ENCODE peak calls at places on chromosomes 5 and 9, in six cellular contexts. One of them, this sample, is unnamed.

GRCh38 chr9:71895122-71895521 is 15.9 kb downstream of the ABHD17B start:
- DNase-seq in GM12878: no peak
- DNase-seq in A549: no peak
- DNase-seq in IMR-90: peak
- DNase-seq in HepG2: no peak
- DNase-seq in HEK293T: no peak
- DNase-seq in this sample: no peak

GRCh38 chr9:133953976-133954709 is 38.0 kb downstream of the VAV2 start:
- DNase-seq in HepG2: no peak
- DNase-seq in GM12878: peak
- DNase-seq in HEK293T: no peak
- DNase-seq in IMR-90: no peak
- DNase-seq in A549: no peak
- DNase-seq in this sample: no peak

GRCh38 chr5:87233122-87233521 is 34.6 kb upstream of the RASA1 start:
- DNase-seq in IMR-90: no peak
- DNase-seq in HEK293T: no peak
- DNase-seq in A549: no peak
- DNase-seq in HepG2: no peak
- DNase-seq in GM12878: no peak
- DNase-seq in this sample: no peak

GRCh38 chr5:141040093-141040762 is 10.9 kb upstream of the PCDHB1 start:
- DNase-seq in HEK293T: peak
- DNase-seq in GM12878: no peak
- DNase-seq in IMR-90: no peak
- DNase-seq in HepG2: no peak
- DNase-seq in A549: peak
- DNase-seq in this sample: no peak

GRCh38 chr5:146051678-146052077 is 53.7 kb downstream of the PLAC8L1 start:
- DNase-seq in IMR-90: peak
- DNase-seq in HepG2: no peak
- DNase-seq in A549: no peak
- DNase-seq in HEK293T: no peak
- DNase-seq in GM12878: no peak
- DNase-seq in this sample: no peak

GRCh38 chr9:108643756-108644510 is 211.9 kb downstream of the ACTL7B start:
- DNase-seq in HEK293T: no peak
- DNase-seq in IMR-90: no peak
- DNase-seq in HepG2: no peak
- DNase-seq in GM12878: no peak
- DNase-seq in A549: no peak
- DNase-seq in this sample: no peak

GRCh38 chr9:119477197-119477596 is 108.0 kb upstream of the BRINP1 start:
- DNase-seq in IMR-90: no peak
- DNase-seq in HEK293T: no peak
- DNase-seq in HepG2: no peak
- DNase-seq in GM12878: no peak
- DNase-seq in A549: no peak
- DNase-seq in this sample: no peak

GRCh38 chr9:129102791-129103594 is 7.6 kb downstream of the CRAT start:
- DNase-seq in IMR-90: peak
- DNase-seq in GM12878: no peak
- DNase-seq in HEK293T: peak
- DNase-seq in HepG2: peak
- DNase-seq in A549: peak
- DNase-seq in this sample: peak

GRCh38 chr5:104186100-104186499 is 623.5 kb upstream of the NUDT12 start:
- DNase-seq in A549: no peak
- DNase-seq in GM12878: no peak
- DNase-seq in HEK293T: no peak
- DNase-seq in HepG2: no peak
- DNase-seq in IMR-90: no peak
- DNase-seq in this sample: no peak

GRCh38 chr9:129357773-129358250 is 179.8 kb upstream of the IER5L start:
- DNase-seq in GM12878: no peak
- DNase-seq in A549: no peak
- DNase-seq in HEK293T: no peak
- DNase-seq in IMR-90: no peak
- DNase-seq in HepG2: no peak
- DNase-seq in this sample: no peak

GRCh38 chr9:68496356-68496755 is 44.3 kb downstream of the TMEM252 start:
- DNase-seq in HepG2: no peak
- DNase-seq in HEK293T: no peak
- DNase-seq in IMR-90: peak
- DNase-seq in GM12878: no peak
- DNase-seq in A549: no peak
- DNase-seq in this sample: no peak

GRCh38 chr9:96222132-96222531 is 79.8 kb downstream of the HSD17B3 start:
- DNase-seq in HepG2: no peak
- DNase-seq in HEK293T: peak
- DNase-seq in IMR-90: no peak
- DNase-seq in GM12878: no peak
- DNase-seq in A549: no peak
- DNase-seq in this sample: peak

GRCh38 chr9:94928696-94929372 is 202.3 kb downstream of the AOPEP start:
- DNase-seq in A549: no peak
- DNase-seq in HepG2: peak
- DNase-seq in IMR-90: peak
- DNase-seq in GM12878: no peak
- DNase-seq in HEK293T: no peak
- DNase-seq in this sample: peak

GRCh38 chr5:8470489-8470888 is 601.5 kb downstream of the MTRR start:
- DNase-seq in A549: no peak
- DNase-seq in GM12878: no peak
- DNase-seq in HepG2: no peak
- DNase-seq in HEK293T: no peak
- DNase-seq in IMR-90: no peak
- DNase-seq in this sample: no peak

GRCh38 chr9:15764131-15764530 is 211.3 kb downstream of the CCDC171 start:
- DNase-seq in GM12878: no peak
- DNase-seq in A549: no peak
- DNase-seq in HepG2: no peak
- DNase-seq in IMR-90: no peak
- DNase-seq in HEK293T: no peak
- DNase-seq in this sample: no peak

GRCh38 chr9:87867391-87867790 is 15.3 kb upstream of the SPATA31E1 start:
- DNase-seq in IMR-90: no peak
- DNase-seq in HepG2: no peak
- DNase-seq in GM12878: no peak
- DNase-seq in A549: no peak
- DNase-seq in HEK293T: no peak
- DNase-seq in this sample: no peak

GRCh38 chr9:87868175-87868574 is 14.5 kb upstream of the SPATA31E1 start:
- DNase-seq in A549: no peak
- DNase-seq in IMR-90: no peak
- DNase-seq in HepG2: no peak
- DNase-seq in HEK293T: no peak
- DNase-seq in GM12878: no peak
- DNase-seq in this sample: no peak

GRCh38 chr9:87864915-87865314 is 17.8 kb upstream of the SPATA31E1 start:
- DNase-seq in A549: no peak
- DNase-seq in GM12878: no peak
- DNase-seq in HEK293T: no peak
- DNase-seq in IMR-90: no peak
- DNase-seq in HepG2: no peak
- DNase-seq in this sample: no peak

GRCh38 chr9:87863882-87864465 is 18.7 kb upstream of the SPATA31E1 start:
- DNase-seq in HepG2: no peak
- DNase-seq in HEK293T: no peak
- DNase-seq in A549: no peak
- DNase-seq in IMR-90: no peak
- DNase-seq in GM12878: no peak
- DNase-seq in this sample: no peak

GRCh38 chr9:87865626-87866025 is 17.1 kb upstream of the SPATA31E1 start:
- DNase-seq in IMR-90: peak
- DNase-seq in A549: peak
- DNase-seq in GM12878: no peak
- DNase-seq in HepG2: no peak
- DNase-seq in HEK293T: no peak
- DNase-seq in this sample: no peak
- TF ChIP-seq BHLHE40 in IMR-90: no peak
- TF ChIP-seq BHLHE40 in A549: no peak
- TF ChIP-seq BHLHE40 in GM12878: no peak
- TF ChIP-seq BHLHE40 in HepG2: no peak
- TF ChIP-seq BHLHE40 in HEK293T: no peak
- TF ChIP-seq BHLHE40 in this sample: no peak

GRCh38 chr5:149674686-149675085 is 55.4 kb upstream of the PPARGC1B start:
- DNase-seq in A549: no peak
- DNase-seq in HEK293T: no peak
- DNase-seq in IMR-90: no peak
- DNase-seq in GM12878: no peak
- DNase-seq in HepG2: no peak
- DNase-seq in this sample: no peak

GRCh38 chr5:149677721-149678120 is 52.4 kb upstream of the PPARGC1B start:
- DNase-seq in IMR-90: no peak
- DNase-seq in GM12878: peak
- DNase-seq in HepG2: no peak
- DNase-seq in A549: no peak
- DNase-seq in HEK293T: no peak
- DNase-seq in this sample: no peak

GRCh38 chr5:149671544-149671943 is 58.6 kb upstream of the PPARGC1B start:
- DNase-seq in HepG2: no peak
- DNase-seq in GM12878: no peak
- DNase-seq in HEK293T: no peak
- DNase-seq in IMR-90: no peak
- DNase-seq in A549: no peak
- DNase-seq in this sample: no peak

GRCh38 chr5:149672701-149673455 is 57.2 kb upstream of the PPARGC1B start:
- DNase-seq in HEK293T: no peak
- DNase-seq in A549: no peak
- DNase-seq in HepG2: no peak
- DNase-seq in IMR-90: no peak
- DNase-seq in GM12878: no peak
- DNase-seq in this sample: no peak

DNA sequence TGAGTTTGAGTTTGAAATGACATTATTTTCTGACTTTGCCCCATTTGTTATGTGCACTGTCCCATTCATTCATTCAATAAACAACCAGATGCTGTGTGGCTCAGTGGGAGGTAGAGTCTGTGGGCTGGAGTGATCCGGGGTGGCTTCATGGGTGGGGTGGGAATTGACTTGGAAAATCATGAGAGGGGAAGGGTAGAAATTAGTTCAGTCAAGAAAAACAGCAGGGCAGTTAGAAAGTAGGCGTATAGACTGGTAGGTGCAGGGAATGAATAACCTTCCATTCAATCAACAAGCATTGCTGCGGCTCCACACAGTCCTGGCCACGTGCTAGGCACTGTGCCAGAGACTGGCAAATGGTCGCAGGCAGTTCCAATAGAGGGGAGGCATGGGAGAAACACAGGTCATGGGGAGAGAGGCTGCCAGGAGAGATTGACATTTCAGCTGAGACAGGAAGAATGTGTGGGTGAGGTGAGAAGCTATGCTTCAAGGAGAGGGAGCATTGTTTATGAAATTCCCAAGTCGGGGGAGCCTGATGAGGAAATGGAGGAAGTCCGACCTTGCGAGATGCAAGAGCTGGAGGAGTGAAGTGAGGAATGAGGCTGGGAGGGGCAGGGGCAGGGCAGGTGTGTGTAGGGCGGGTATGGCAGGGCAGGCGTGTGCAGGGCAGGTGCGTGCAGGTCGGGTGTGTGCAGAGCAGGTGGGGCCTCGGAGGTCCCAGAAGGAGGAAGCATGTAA is 54.5 kb upstream of the PPARGC1B start:
- DNase-seq in IMR-90: no peak
- DNase-seq in HepG2: no peak
- DNase-seq in GM12878: no peak
- DNase-seq in HEK293T: no peak
- DNase-seq in A549: no peak
- DNase-seq in this sample: no peak
- TF ChIP-seq BHLHE40 in IMR-90: no peak
- TF ChIP-seq BHLHE40 in HepG2: no peak
- TF ChIP-seq BHLHE40 in GM12878: no peak
- TF ChIP-seq BHLHE40 in HEK293T: no peak
- TF ChIP-seq BHLHE40 in A549: no peak
- TF ChIP-seq BHLHE40 in this sample: no peak

GRCh38 chr5:39430461-39430860 is 5.7 kb upstream of the DAB2 start:
- DNase-seq in IMR-90: no peak
- DNase-seq in GM12878: no peak
- DNase-seq in HEK293T: no peak
- DNase-seq in HepG2: no peak
- DNase-seq in A549: no peak
- DNase-seq in this sample: no peak

GRCh38 chr5:39427225-39427624 is 2.4 kb upstream of the DAB2 start:
- DNase-seq in A549: no peak
- DNase-seq in HEK293T: no peak
- DNase-seq in GM12878: no peak
- DNase-seq in HepG2: no peak
- DNase-seq in IMR-90: peak
- DNase-seq in this sample: no peak

GRCh38 chr5:39426136-39426535 is 1.4 kb upstream of the DAB2 start:
- DNase-seq in HepG2: no peak
- DNase-seq in HEK293T: no peak
- DNase-seq in GM12878: no peak
- DNase-seq in IMR-90: no peak
- DNase-seq in A549: no peak
- DNase-seq in this sample: no peak

GRCh38 chr5:39427633-39428032 is 2.9 kb upstream of the DAB2 start:
- DNase-seq in A549: no peak
- DNase-seq in HepG2: peak
- DNase-seq in HEK293T: no peak
- DNase-seq in GM12878: no peak
- DNase-seq in IMR-90: no peak
- DNase-seq in this sample: no peak

GRCh38 chr5:39428639-39429038 is 3.9 kb upstream of the DAB2 start:
- DNase-seq in GM12878: no peak
- DNase-seq in HEK293T: no peak
- DNase-seq in IMR-90: no peak
- DNase-seq in HepG2: no peak
- DNase-seq in A549: no peak
- DNase-seq in this sample: no peak
- TF ChIP-seq BHLHE40 in GM12878: no peak
- TF ChIP-seq BHLHE40 in HEK293T: no peak
- TF ChIP-seq BHLHE40 in IMR-90: no peak
- TF ChIP-seq BHLHE40 in HepG2: no peak
- TF ChIP-seq BHLHE40 in A549: no peak
- TF ChIP-seq BHLHE40 in this sample: no peak

GRCh38 chr9:7144265-7145046 is 386.7 kb downstream of the KDM4C start:
- DNase-seq in HEK293T: no peak
- DNase-seq in HepG2: no peak
- DNase-seq in GM12878: no peak
- DNase-seq in IMR-90: no peak
- DNase-seq in A549: no peak
- DNase-seq in this sample: no peak
- TF ChIP-seq BHLHE40 in HEK293T: no peak
- TF ChIP-seq BHLHE40 in HepG2: no peak
- TF ChIP-seq BHLHE40 in GM12878: no peak
- TF ChIP-seq BHLHE40 in IMR-90: no peak
- TF ChIP-seq BHLHE40 in A549: no peak
- TF ChIP-seq BHLHE40 in this sample: no peak

GRCh38 chr5:155897761-155898160 is 429.2 kb upstream of the SGCD start:
- DNase-seq in IMR-90: no peak
- DNase-seq in GM12878: no peak
- DNase-seq in A549: no peak
- DNase-seq in HepG2: no peak
- DNase-seq in HEK293T: no peak
- DNase-seq in this sample: no peak
- TF ChIP-seq BHLHE40 in IMR-90: no peak
- TF ChIP-seq BHLHE40 in GM12878: no peak
- TF ChIP-seq BHLHE40 in A549: no peak
- TF ChIP-seq BHLHE40 in HepG2: no peak
- TF ChIP-seq BHLHE40 in HEK293T: no peak
- TF ChIP-seq BHLHE40 in this sample: no peak

This sample was measured in K562.